ENCODE peak calls at places on chromosomes 12 and 14, in four cellular contexts. N is T-helper 1 cell, E is AG08396, C is HS-5. U is an unnamed sample.

GRCh38 chr14:72528059-72528950 is 365.6 kb downstream of the DPF3 start:
- DNase-seq in C (no peak), E (no peak), N (no peak), U (no peak)

GRCh38 chr14:22838631-22839041 is 2.3 kb downstream of the MMP14 start:
- DNase-seq in C (no peak), E (peak; percentile 64), N (no peak), U (no peak)

GRCh38 chr14:77542349-77543239 is 44.0 kb upstream of the ISM2 start:
- DNase-seq in N (no peak), E (no peak), C (no peak), U (no peak)

GRCh38 chr12:34406228-34406995 is 384.1 kb downstream of the ALG10 start:
- DNase-seq in N (no peak), C (no peak), E (no peak), U (no peak)

GRCh38 chr12:95815635-95816212 is 25.2 kb upstream of the NTN4 start:
- DNase-seq in N (no peak), E (no peak), C (no peak), U (no peak)

GRCh38 chr12:69527506-69528272 is 57.5 kb downstream of the FRS2 start:
- DNase-seq in C (no peak), E (peak; percentile 17), N (no peak), U (peak; percentile 19)

GRCh38 chr12:389138-390096 is at the start of gene KDM5A:
- DNase-seq in E (peak; percentile 92), C (peak; percentile 86), N (peak; percentile 93), U (peak; percentile 36)

GRCh38 chr12:103114296-103115055 is 157.0 kb downstream of the ASCL1 start:
- DNase-seq in C (no peak), E (no peak), N (no peak), U (no peak)

GRCh38 chr14:76500011-76500410 is 124.1 kb downstream of the ESRRB start:
- DNase-seq in E (peak; percentile 45), C (peak; percentile 39), N (no peak), U (no peak)

GRCh38 chr12:122871851-122872785 is 23.8 kb downstream of the VPS37B start:
- DNase-seq in E (peak; percentile 81), C (no peak), N (no peak), U (no peak)

GRCh38 chr14:86802726-86803125 is 1190.3 kb downstream of the GALC start:
- DNase-seq in N (no peak), C (no peak), E (no peak), U (no peak)

GRCh38 chr14:103549361-103550311 is 12.8 kb downstream of the BAG5 start:
- DNase-seq in C (no peak), E (no peak), N (no peak), U (no peak)

GRCh38 chr12:71504471-71504852 is 64.9 kb downstream of the LGR5 start:
- DNase-seq in N (no peak), C (no peak), E (no peak), U (no peak)

GRCh38 chr12:122295877-122296276 is 29.6 kb upstream of the VPS33A start:
- DNase-seq in C (no peak), E (no peak), N (no peak), U (no peak)

GRCh38 chr14:89720076-89720687 is 234.3 kb downstream of the EFCAB11 start:
- DNase-seq in E (no peak), N (peak; percentile 53), C (no peak), U (no peak)

GRCh38 chr12:68317047-68317667 is 15.0 kb downstream of the MDM1 start:
- DNase-seq in N (peak; percentile 65), C (peak; percentile 25), E (no peak), U (no peak)

GRCh38 chr14:103123634-103124500 is 606 bp downstream of the TNFAIP2 start:
- DNase-seq in N (no peak), C (no peak), E (peak; percentile 69), U (no peak)

GRCh38 chr12:72499244-72499643 is 227.1 kb downstream of the TRHDE start:
- DNase-seq in C (peak; percentile 19), E (no peak), N (no peak), U (no peak)

GRCh38 chr14:67952786-67953185 is 133.2 kb downstream of the RAD51B start:
- DNase-seq in C (no peak), E (no peak), N (no peak), U (no peak)

GRCh38 chr12:53060721-53061276 is 10.9 kb downstream of the TNS2 start:
- DNase-seq in N (no peak), C (no peak), E (no peak), U (no peak)

GRCh38 chr12:47817272-47818006 is 2.3 kb downstream of the HDAC7 start:
- DNase-seq in C (no peak), N (no peak), E (no peak), U (no peak)

GRCh38 chr12:946656-947055 is 2.8 kb downstream of the RAD52 start:
- DNase-seq in C (no peak), E (no peak), N (peak; percentile 44), U (no peak)

GRCh38 chr12:67355428-67356385 is 86.5 kb downstream of the CAND1 start:
- DNase-seq in E (peak; percentile 33), C (peak; percentile 44), N (peak; percentile 48), U (no peak)

GRCh38 chr12:15897433-15897832 is 13.7 kb upstream of the DERA start:
- DNase-seq in C (no peak), E (no peak), N (no peak), U (no peak)

GRCh38 chr12:9647825-9648700 is 21.4 kb upstream of the CLEC2D start:
- DNase-seq in N (peak; percentile 99), C (peak; percentile 64), E (peak; percentile 87), U (no peak)

GRCh38 chr12:630656-631632 is 32.3 kb downstream of the NINJ2 start:
- DNase-seq in E (no peak), N (peak; percentile 84), C (no peak), U (no peak)

GRCh38 chr14:46048127-46048526 is 603.5 kb downstream of the RPL10L start:
- DNase-seq in C (peak; percentile 66), N (no peak), E (peak; percentile 21), U (peak; percentile 66)

GRCh38 chr12:105479710-105480109 is 149.2 kb downstream of the C12orf75 start:
- DNase-seq in N (no peak), E (no peak), C (no peak), U (no peak)

GRCh38 chr14:92439551-92440344 is 73.8 kb upstream of the RIN3 start:
- DNase-seq in E (no peak), N (no peak), C (no peak), U (no peak)

GRCh38 chr12:31929140-31929526 is 30.1 kb upstream of the RESF1 start:
- DNase-seq in N (no peak), E (no peak), C (no peak), U (no peak)

GRCh38 chr12:28704477-28705169 is 444.5 kb upstream of the FAR2 start:
- DNase-seq in E (no peak), N (no peak), C (no peak), U (no peak)

GRCh38 chr14:42335918-42336317 is 729.2 kb downstream of the LRFN5 start:
- DNase-seq in E (no peak), N (no peak), C (no peak), U (no peak)

GRCh38 chr14:31990183-31990862 is 86.8 kb upstream of the ARHGAP5 start:
- DNase-seq in E (no peak), C (no peak), N (no peak), U (no peak)

GRCh38 chr14:78162202-78162601 is 8.0 kb upstream of the NRXN3 start:
- DNase-seq in E (no peak), N (no peak), C (no peak), U (no peak)

GRCh38 chr12:94531196-94531720 is 71.6 kb upstream of the CEP83 start:
- DNase-seq in N (no peak), C (no peak), E (no peak), U (no peak)

GRCh38 chr12:77402726-77403125 is 337.4 kb upstream of the E2F7 start:
- DNase-seq in N (no peak), C (no peak), E (no peak), U (no peak)